ENCODE peak calls at places on chromosomes 11 and 22, in nine cellular contexts. Y is AG10803, I is sigmoid colon, V is B cell, A is neural crest cell, O is GM20000, X is AG09309, M is epithelial cell of esophagus, K is lung. B is an unnamed sample.

GRCh38 chr11:1203505-1204271 is 19.2 kb upstream of the MUC5B start:
- DNase-seq in Y (no peak), I (peak), V (no peak), A (no peak), O (peak), X (no peak), M (no peak), K (no peak), B (no peak)

GRCh38 chr22:42796081-42796480 is 61.0 kb downstream of the ARFGAP3 start:
- DNase-seq in Y (no peak), I (no peak), V (no peak), A (no peak), O (no peak), X (no peak), M (no peak), K (no peak), B (no peak)

GRCh38 chr22:30875481-30876215 is 92.9 kb downstream of the MORC2 start:
- DNase-seq in Y (peak), I (peak), V (no peak), A (no peak), O (no peak), X (no peak), M (no peak), K (no peak), B (no peak)

GRCh38 chr11:112453601-112454577 is 193.2 kb upstream of the PLET1 start:
- DNase-seq in Y (peak), I (no peak), V (peak), A (peak), O (peak), X (no peak), M (peak), K (peak), B (peak)

GRCh38 chr11:35418282-35418846 is 994 bp downstream of the SLC1A2 start:
- DNase-seq in Y (no peak), I (no peak), V (no peak), A (no peak), O (no peak), X (no peak), M (peak), K (no peak), B (no peak)

GRCh38 chr11:2699185-2699530 is 636 bp downstream of the KCNQ1OT1 start:
- DNase-seq in Y (no peak), I (no peak), V (peak), A (no peak), O (no peak), X (no peak), M (peak), K (no peak), B (no peak)

GRCh38 chr22:37303821-37304274 is 21.5 kb downstream of the CYTH4 start:
- DNase-seq in Y (peak), I (no peak), V (no peak), A (no peak), O (no peak), X (peak), M (peak), K (no peak), B (no peak)

GRCh38 chr11:36492724-36493304 is 17.3 kb downstream of the TRAF6 start:
- DNase-seq in Y (peak), I (no peak), V (peak), A (peak), O (peak), X (no peak), M (peak), K (no peak), B (peak)

GRCh38 chr11:91997178-91997577 is 227.4 kb upstream of the FAT3 start:
- DNase-seq in Y (no peak), I (no peak), V (no peak), A (no peak), O (no peak), X (no peak), M (no peak), K (no peak), B (no peak)

GRCh38 chr22:39309364-39309861 is 10.0 kb downstream of the RPL3 start:
- DNase-seq in Y (peak), I (no peak), V (no peak), A (no peak), O (no peak), X (no peak), M (peak), K (no peak), B (no peak)
- TF ChIP-seq CTCF in Y (peak), I (no peak), V (no peak), A (peak), O (no peak), X (peak), M (peak), K (no peak), B (no peak)

GRCh38 chr22:33962409-33962808 is 42.1 kb upstream of the LARGE1 start:
- DNase-seq in Y (no peak), I (no peak), V (peak), A (no peak), O (no peak), X (no peak), M (no peak), K (no peak), B (no peak)

GRCh38 chr22:33957086-33957485 is 36.8 kb upstream of the LARGE1 start:
- DNase-seq in Y (no peak), I (no peak), V (peak), A (no peak), O (no peak), X (no peak), M (no peak), K (no peak), B (no peak)

GRCh38 chr22:33952776-33953175 is 32.5 kb upstream of the LARGE1 start:
- DNase-seq in Y (no peak), I (no peak), V (no peak), A (no peak), O (no peak), X (no peak), M (no peak), K (no peak), B (no peak)

DNA sequence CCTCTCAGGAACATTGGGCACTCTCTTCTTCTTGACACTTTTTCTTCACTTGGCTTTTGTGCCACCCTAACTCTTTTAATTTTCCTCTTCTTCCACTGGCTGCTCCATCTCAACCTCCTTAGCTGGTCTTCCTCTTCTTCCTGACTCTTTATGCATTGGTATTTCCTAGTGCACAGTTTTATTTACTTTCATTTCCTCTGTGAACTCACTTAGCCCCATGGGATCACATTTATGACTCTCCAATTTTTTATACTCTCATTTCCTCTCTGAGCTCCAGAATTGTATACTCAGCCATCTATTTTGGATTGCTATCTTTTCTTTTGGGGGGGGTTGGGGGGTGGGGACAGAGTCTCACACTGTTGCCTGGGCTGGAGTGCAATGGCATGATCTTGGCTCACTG is 38.5 kb upstream of the LARGE1 start:
- DNase-seq in Y (no peak), I (no peak), V (no peak), A (no peak), O (no peak), X (no peak), M (no peak), K (no peak), B (no peak)
- TF ChIP-seq CTCF in Y (no peak), I (no peak), V (no peak), A (no peak), O (no peak), X (no peak), M (no peak), K (no peak), B (no peak)

GRCh38 chr11:99911116-99911515 is 776.0 kb upstream of the ARHGAP42 start:
- DNase-seq in Y (no peak), I (no peak), V (no peak), A (no peak), O (no peak), X (no peak), M (no peak), K (no peak), B (no peak)
- TF ChIP-seq CTCF in Y (no peak), I (no peak), V (no peak), A (peak), O (no peak), X (no peak), M (no peak), K (no peak), B (no peak)

GRCh38 chr11:43557553-43558031 is 122.9 kb upstream of the HSD17B12 start:
- DNase-seq in Y (no peak), I (no peak), V (no peak), A (peak), O (no peak), X (no peak), M (no peak), K (no peak), B (no peak)
- TF ChIP-seq CTCF in Y (peak), I (no peak), V (no peak), A (peak), O (no peak), X (peak), M (peak), K (no peak), B (no peak)

DNA sequence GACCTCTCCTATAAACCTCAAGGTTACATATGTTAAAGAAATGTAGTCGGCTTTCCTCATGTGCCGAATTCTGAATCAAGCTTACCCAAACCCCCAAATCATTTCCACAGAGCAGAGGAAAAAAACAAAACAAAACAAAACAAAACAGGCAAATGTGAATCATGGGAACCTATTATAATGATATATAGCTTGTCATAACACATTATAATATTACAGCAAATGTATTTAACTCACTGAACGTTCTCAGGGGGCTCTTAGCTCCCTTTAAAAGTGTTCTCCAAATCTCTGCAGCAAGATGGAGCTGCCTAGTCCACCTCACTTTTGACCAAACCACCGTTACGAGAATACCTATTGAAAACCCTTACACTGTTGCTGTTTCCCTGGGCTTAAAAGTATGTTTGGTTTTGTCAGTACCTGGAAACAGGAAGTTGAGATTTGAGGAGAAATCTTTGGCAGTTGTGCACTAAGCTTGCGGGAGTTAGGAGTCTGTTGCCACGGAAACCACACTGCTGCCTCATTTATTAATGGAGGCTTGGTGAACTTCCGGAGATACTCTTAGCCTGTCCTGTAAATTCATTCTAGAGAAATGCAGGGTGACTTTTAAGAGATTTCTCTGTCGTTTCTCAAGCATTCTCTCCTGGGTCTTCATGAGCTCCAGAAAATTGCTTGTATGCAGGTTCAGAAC is 167.0 kb upstream of the RASSF10 start:
- DNase-seq in Y (peak), I (no peak), V (no peak), A (no peak), O (no peak), X (peak), M (peak), K (no peak), B (no peak)
- TF ChIP-seq CTCF in Y (no peak), I (no peak), V (no peak), A (no peak), O (no peak), X (no peak), M (no peak), K (no peak), B (no peak)

DNA sequence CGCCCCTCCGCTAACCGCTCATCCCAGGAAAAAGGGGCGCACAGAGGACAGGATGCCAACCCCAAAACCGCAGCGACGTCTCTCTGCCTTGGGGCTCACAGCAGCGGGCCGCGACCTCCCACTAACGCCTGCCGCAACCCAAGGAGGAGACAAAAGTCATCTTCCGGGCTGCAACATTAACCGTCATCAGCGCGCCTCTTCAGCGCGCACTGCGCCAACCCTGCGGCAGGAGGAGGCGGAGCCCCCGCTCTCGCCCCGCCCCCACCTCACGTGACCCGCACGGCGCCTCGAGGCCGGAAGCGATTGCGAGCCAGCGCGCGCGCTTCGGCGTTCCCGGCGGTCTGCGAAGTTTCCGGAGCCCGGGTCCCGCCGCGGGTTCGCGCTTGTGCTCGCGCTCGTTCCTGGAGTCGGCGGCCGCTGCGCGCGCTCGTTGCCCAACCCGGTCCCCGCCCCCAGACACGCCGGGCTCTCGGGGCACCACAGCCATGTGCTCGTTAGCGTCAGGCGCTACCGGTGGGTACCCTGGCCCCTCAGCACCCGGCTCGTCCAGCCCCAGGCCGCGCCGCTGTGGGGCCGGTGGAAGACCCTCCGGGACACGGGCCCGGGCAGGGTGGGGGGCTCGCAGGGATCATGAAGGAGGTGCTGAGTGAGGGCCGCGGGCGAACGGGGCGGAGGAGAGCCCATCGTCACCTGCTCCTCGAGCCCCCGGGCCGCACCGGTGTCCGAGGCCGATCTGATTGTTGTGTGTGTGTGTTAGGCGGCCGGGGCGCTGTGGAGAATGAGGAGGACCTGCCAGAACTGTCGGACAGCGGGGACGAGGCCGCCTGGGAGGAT is at the start of gene PRMT3:
- DNase-seq in Y (peak), I (peak), V (peak), A (peak), O (peak), X (peak), M (peak), K (peak), B (peak)
- TF ChIP-seq CTCF in Y (no peak), I (peak), V (peak), A (peak), O (no peak), X (no peak), M (no peak), K (no peak), B (no peak)

B was measured in CD8-positive, alpha-beta T cell.